ENCODE peak calls at places on chromosomes 2 and 18, in nine cellular contexts. P is fibroblast of villous mesenchyme; H is foreskin fibroblast; V is cortex of kidney; K is uterus; F is hippocampal formation; N is CD8-positive, alpha-beta memory T cell; Q is NCI-H1417; J is mesendoderm. C is an unnamed sample.

GRCh38 chr2:37774976-37775907 is 103.8 kb upstream of the CDC42EP3 start:
- DNase-seq in P (peak; percentile 76), H (no peak), V (no peak), K (no peak), F (no peak), N (no peak), Q (peak; percentile 34), J (no peak), C (no peak)

GRCh38 chr2:175600024-175600831 is 401.8 kb downstream of the LNPK start:
- DNase-seq in P (peak; percentile 73), H (peak; percentile 85), V (no peak), K (no peak), F (no peak), N (no peak), Q (peak; percentile 92), J (peak; percentile 37), C (no peak)

GRCh38 chr2:240955306-240956101 is 42.9 kb upstream of the SNED1 start:
- DNase-seq in P (no peak), H (no peak), V (no peak), K (no peak), F (no peak), N (no peak), Q (no peak), J (no peak), C (peak; percentile 57)

GRCh38 chr2:231612199-231613053 is 19.8 kb downstream of the TEX44 start:
- DNase-seq in P (peak; percentile 93), H (peak; percentile 96), V (no peak), K (peak; percentile 96), F (peak; percentile 86), N (peak; percentile 81), Q (peak; percentile 91), J (peak; percentile 96), C (peak; percentile 96)

GRCh38 chr2:241945311-241945710 is 75.8 kb downstream of the RTP5 start:
- DNase-seq in P (no peak), H (no peak), V (no peak), K (no peak), F (no peak), N (no peak), Q (no peak), J (no peak), C (no peak)

GRCh38 chr18:9025104-9025838 is 77.2 kb upstream of the NDUFV2 start:
- DNase-seq in P (no peak), H (peak; percentile 79), V (no peak), K (no peak), F (no peak), N (no peak), Q (peak; percentile 58), J (no peak), C (no peak)

GRCh38 chr2:230990131-230990898 is 5.6 kb upstream of the SPATA3 start:
- DNase-seq in P (no peak), H (no peak), V (no peak), K (no peak), F (no peak), N (no peak), Q (no peak), J (no peak), C (no peak)

GRCh38 chr2:165803123-165803760 is 9.2 kb upstream of the GALNT3 start:
- DNase-seq in P (peak; percentile 52), H (no peak), V (no peak), K (no peak), F (no peak), N (no peak), Q (no peak), J (no peak), C (no peak)

GRCh38 chr18:23862071-23862470 is 152.5 kb upstream of the TTC39C start:
- DNase-seq in P (peak; percentile 70), H (peak; percentile 88), V (no peak), K (no peak), F (no peak), N (no peak), Q (no peak), J (no peak), C (no peak)

GRCh38 chr2:45796500-45796899 is 145.0 kb downstream of the PRKCE start:
- DNase-seq in P (no peak), H (no peak), V (no peak), K (no peak), F (no peak), N (no peak), Q (no peak), J (no peak), C (no peak)

GRCh38 chr2:107027797-107028196 is 141.8 kb upstream of the ST6GAL2 start:
- DNase-seq in P (no peak), H (no peak), V (no peak), K (no peak), F (no peak), N (no peak), Q (no peak), J (no peak), C (no peak)

GRCh38 chr2:69579561-69579960 is 64.0 kb downstream of the AAK1 start:
- DNase-seq in P (no peak), H (no peak), V (no peak), K (no peak), F (no peak), N (no peak), Q (no peak), J (no peak), C (no peak)

GRCh38 chr2:236607471-236608307 is 38.1 kb downstream of the ACKR3 start:
- DNase-seq in P (peak; percentile 15), H (no peak), V (no peak), K (no peak), F (no peak), N (no peak), Q (no peak), J (peak; percentile 72), C (peak; percentile 71)

GRCh38 chr2:108965540-108966299 is 23.3 kb downstream of the EDAR start:
- DNase-seq in P (no peak), H (no peak), V (no peak), K (no peak), F (no peak), N (peak; percentile 78), Q (no peak), J (peak; percentile 79), C (no peak)

GRCh38 chr18:8797206-8797605 is 91.8 kb downstream of the MTCL1 start:
- DNase-seq in P (peak; percentile 42), H (no peak), V (no peak), K (no peak), F (no peak), N (no peak), Q (no peak), J (no peak), C (no peak)

GRCh38 chr2:96923810-96924774 is 54.2 kb upstream of the SEMA4C start:
- DNase-seq in P (no peak), H (no peak), V (no peak), K (no peak), F (peak; percentile 42), N (peak; percentile 70), Q (no peak), J (no peak), C (no peak)

GRCh38 chr18:58639751-58640427 is 11.0 kb upstream of the ALPK2 start:
- DNase-seq in P (peak; percentile 91), H (peak; percentile 43), V (no peak), K (no peak), F (no peak), N (no peak), Q (no peak), J (peak; percentile 62), C (no peak)

GRCh38 chr2:189613077-189613636 is 32.6 kb upstream of the SLC40A1 start:
- DNase-seq in P (peak; percentile 92), H (peak; percentile 88), V (no peak), K (peak; percentile 37), F (no peak), N (no peak), Q (no peak), J (peak; percentile 94), C (no peak)

GRCh38 chr18:1585881-1586488 is 681.3 kb downstream of the ADCYAP1 start:
- DNase-seq in P (peak; percentile 23), H (no peak), V (no peak), K (no peak), F (no peak), N (no peak), Q (peak; percentile 65), J (peak; percentile 52), C (peak; percentile 7)

GRCh38 chr2:24123212-24124002 is at the start of the genes FAM228B and PFN4:
- DNase-seq in P (peak; percentile 85), H (peak; percentile 78), V (no peak), K (peak; percentile 88), F (peak; percentile 83), N (peak; percentile 54), Q (peak; percentile 95), J (peak; percentile 79), C (peak; percentile 92)

GRCh38 chr18:48539406-48540328 is 836 bp downstream of the CTIF start:
- DNase-seq in P (peak; percentile 64), H (peak; percentile 46), V (no peak), K (peak; percentile 47), F (peak; percentile 71), N (peak; percentile 21), Q (peak; percentile 80), J (peak; percentile 81), C (peak; percentile 78)

GRCh38 chr2:138455691-138456090 is 45.9 kb upstream of the SPOPL start:
- DNase-seq in P (no peak), H (no peak), V (no peak), K (no peak), F (no peak), N (no peak), Q (peak; percentile 14), J (peak; percentile 53), C (no peak)

GRCh38 chr2:77939370-77939769 is 417.2 kb upstream of the LRRTM4 start:
- DNase-seq in P (no peak), H (no peak), V (no peak), K (no peak), F (no peak), N (no peak), Q (no peak), J (no peak), C (no peak)

GRCh38 chr18:62486290-62486964 is 36.4 kb upstream of the ZCCHC2 start:
- DNase-seq in P (no peak), H (no peak), V (no peak), K (no peak), F (no peak), N (no peak), Q (peak; percentile 77), J (peak; percentile 73), C (no peak)

GRCh38 chr2:11356760-11357159 is 12.3 kb upstream of the ROCK2 start:
- DNase-seq in P (no peak), H (no peak), V (no peak), K (no peak), F (no peak), N (no peak), Q (no peak), J (no peak), C (no peak)

GRCh38 chr2:104746790-104747320 is 107.1 kb upstream of the POU3F3 start:
- DNase-seq in P (no peak), H (no peak), V (no peak), K (no peak), F (no peak), N (no peak), Q (no peak), J (no peak), C (no peak)

GRCh38 chr2:176187306-176188217 is 906 bp upstream of the HOXD1 start:
- DNase-seq in P (no peak), H (no peak), V (no peak), K (no peak), F (no peak), N (no peak), Q (peak; percentile 76), J (no peak), C (peak; percentile 61)

GRCh38 chr18:13120967-13121586 is 97.5 kb upstream of the LDLRAD4 start:
- DNase-seq in P (no peak), H (peak; percentile 67), V (no peak), K (no peak), F (no peak), N (no peak), Q (no peak), J (no peak), C (no peak)

GRCh38 chr2:108987111-108987510 is 1.9 kb downstream of the EDAR start:
- DNase-seq in P (no peak), H (no peak), V (no peak), K (no peak), F (no peak), N (peak; percentile 59), Q (no peak), J (no peak), C (no peak)